ENCODE peak calls at places on chromosomes 7 and 10, in ten cellular contexts. Y is SJSA1, A is left lung, L is OCI-LY7, T is adrenal gland, O is endothelial cell of umbilical vein, K is uterus, D is cardiac muscle cell, Q is lower lobe of right lung, U is thyroid gland. H is an unnamed sample.

GRCh38 chr10:69801434-69802315 is at the start of gene COL13A1:
- DNase-seq in K (peak; percentile 29), L (no peak), A (peak; percentile 80), Y (peak; percentile 90), T (peak; percentile 24), D (peak; percentile 93), Q (peak; percentile 55), O (peak; percentile 62), U (peak; percentile 51), H (no peak)

GRCh38 chr10:351770-352318 is 216.6 kb downstream of the ZMYND11 start:
- DNase-seq in Y (no peak), K (no peak), L (no peak), D (no peak), U (no peak), O (no peak), Q (no peak), T (no peak), A (no peak), H (no peak)

GRCh38 chr10:86523348-86523747 is 1.8 kb upstream of the WAPL start:
- DNase-seq in A (no peak), D (peak; percentile 51), K (no peak), L (peak; percentile 35), O (no peak), Q (no peak), Y (no peak), U (peak; percentile 85), T (no peak), H (no peak)

GRCh38 chr10:110918269-110918632 is 729 bp downstream of the BBIP1 start:
- DNase-seq in K (peak; percentile 96), D (peak; percentile 98), L (no peak), O (peak; percentile 97), T (no peak), Y (peak; percentile 98), Q (peak; percentile 98), A (no peak), U (peak; percentile 98), H (peak; percentile 76)

GRCh38 chr7:110759069-110759468 is 331.9 kb upstream of the LRRN3 start:
- DNase-seq in Y (no peak), A (no peak), K (no peak), D (no peak), U (no peak), Q (no peak), T (no peak), L (no peak), O (no peak), H (no peak)

GRCh38 chr7:158976468-158976848 is 120.1 kb downstream of the DYNC2I1 start:
- DNase-seq in Y (no peak), L (no peak), Q (no peak), A (no peak), D (peak; percentile 33), K (no peak), O (no peak), U (no peak), T (no peak), H (no peak)

GRCh38 chr7:82235710-82236109 is 207.9 kb downstream of the CACNA2D1 start:
- DNase-seq in D (no peak), O (peak; percentile 45), Y (no peak), K (no peak), L (no peak), U (no peak), T (no peak), Q (no peak), A (no peak), H (no peak)

GRCh38 chr7:108294595-108294994 is 161.6 kb downstream of the NRCAM start:
- DNase-seq in Y (peak; percentile 48), T (no peak), U (no peak), Q (no peak), K (no peak), L (peak; percentile 78), D (no peak), O (peak; percentile 81), A (no peak), H (no peak)

DNA sequence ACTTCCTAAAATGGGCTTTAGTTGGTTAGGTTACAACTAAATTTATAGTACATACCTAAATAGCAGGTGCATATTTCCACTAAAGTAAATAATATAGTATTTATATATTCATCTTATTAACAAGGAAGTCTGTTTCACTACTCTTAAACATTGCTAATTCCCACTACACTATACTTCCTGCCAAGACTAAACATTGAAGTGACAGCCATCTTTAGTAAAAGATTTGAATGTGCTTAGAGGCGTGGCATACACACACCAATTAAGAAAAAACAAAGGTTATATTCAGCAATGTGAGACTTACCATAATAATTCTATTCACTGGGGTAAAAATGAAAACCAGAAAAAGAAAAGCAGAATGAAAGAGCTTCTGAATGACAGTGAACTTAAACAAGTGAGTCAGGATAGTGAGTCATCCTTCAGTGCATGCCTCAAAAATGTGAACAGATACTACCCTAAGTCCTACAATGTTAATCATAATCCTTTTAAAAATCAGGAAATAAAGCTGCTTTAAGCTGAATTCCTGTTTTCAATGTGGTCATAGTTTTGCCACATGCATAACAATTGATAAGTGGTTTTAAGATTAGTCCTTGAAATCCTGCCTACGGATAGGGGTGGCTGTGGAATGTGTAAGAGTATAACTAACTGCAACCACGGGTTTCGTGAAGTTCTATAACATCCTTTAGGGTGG is 59.4 kb downstream of the USP6NL start:
- DNase-seq in Y (no peak), K (no peak), L (no peak), O (peak; percentile 94), A (no peak), T (no peak), D (no peak), Q (no peak), U (no peak), H (no peak)
- H3K27ac ChIP-seq in Y (peak overlapping the region; percentile 56), K (no peak overlapping the region), L (peak overlapping the region; percentile 90), O (peak overlapping the region; percentile 59), A (peak overlapping the region; percentile 67), T (peak overlapping the region; percentile 21), D (no peak overlapping the region), Q (peak overlapping the region; percentile 25), U (no peak overlapping the region), H (no peak overlapping the region)

DNA sequence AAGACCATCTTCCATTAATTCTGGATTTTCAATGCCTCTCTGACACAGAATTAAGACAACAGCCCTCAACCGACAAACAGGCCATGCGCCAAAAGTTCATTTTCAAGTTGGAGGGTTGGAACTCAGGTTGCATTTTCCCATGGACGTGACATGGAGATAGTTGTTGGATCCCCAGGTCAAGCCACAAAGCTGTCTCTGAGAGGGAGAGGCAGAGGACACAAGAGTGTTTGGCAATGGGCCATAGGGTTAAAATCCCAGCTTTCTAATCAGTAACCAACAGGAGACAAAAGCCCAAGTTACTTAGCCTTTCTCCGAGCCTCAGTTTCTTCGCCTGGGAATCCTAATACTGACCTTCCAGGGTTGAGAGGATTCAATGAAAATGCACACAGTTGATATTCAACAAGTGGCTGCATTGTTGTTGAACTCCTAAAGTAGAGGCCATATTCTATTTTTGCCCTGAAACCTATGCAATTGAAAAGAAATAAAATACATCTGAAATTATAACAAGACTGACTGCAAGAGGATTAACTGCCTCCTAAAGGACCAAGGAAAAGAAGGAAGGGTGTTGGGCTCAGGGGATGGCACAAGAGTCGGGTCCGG is 44.3 kb downstream of the SORBS1 start:
- DNase-seq in Y (no peak), D (no peak), K (no peak), A (no peak), U (no peak), L (no peak), O (no peak), T (no peak), Q (no peak), H (no peak)
- H3K4me1 ChIP-seq in Y (no peaks in the 10 kb centered on the region), D (peaks cover 18% of the 10 kb centered on the region), K (peaks cover 10% of the 10 kb centered on the region), A (peaks cover 5% of the 10 kb centered on the region), U (no peaks in the 10 kb centered on the region), L (no peaks in the 10 kb centered on the region), O (peaks cover 52% of the 10 kb centered on the region), T (no peaks in the 10 kb centered on the region), Q (peaks cover 18% of the 10 kb centered on the region), H (no peaks in the 10 kb centered on the region)

GRCh38 chr10:60799971-60800370 is 21.7 kb downstream of the CDK1 start:
- DNase-seq in Q (no peak), A (no peak), U (no peak), Y (no peak), D (no peak), K (no peak), L (no peak), O (no peak), T (no peak), H (no peak)

GRCh38 chr10:60803433-60803832 is 25.2 kb downstream of the CDK1 start:
- DNase-seq in D (no peak), Y (no peak), T (no peak), U (no peak), K (no peak), Q (no peak), O (no peak), L (no peak), A (no peak), H (no peak)

GRCh38 chr10:60801538-60801937 is 23.3 kb downstream of the CDK1 start:
- DNase-seq in K (no peak), L (no peak), Y (no peak), U (no peak), Q (no peak), A (no peak), T (no peak), O (peak; percentile 22), D (no peak), H (no peak)

GRCh38 chr10:60798870-60799269 is 20.6 kb downstream of the CDK1 start:
- DNase-seq in U (no peak), O (no peak), Q (no peak), L (no peak), T (no peak), A (no peak), D (no peak), K (no peak), Y (no peak), H (no peak)

DNA sequence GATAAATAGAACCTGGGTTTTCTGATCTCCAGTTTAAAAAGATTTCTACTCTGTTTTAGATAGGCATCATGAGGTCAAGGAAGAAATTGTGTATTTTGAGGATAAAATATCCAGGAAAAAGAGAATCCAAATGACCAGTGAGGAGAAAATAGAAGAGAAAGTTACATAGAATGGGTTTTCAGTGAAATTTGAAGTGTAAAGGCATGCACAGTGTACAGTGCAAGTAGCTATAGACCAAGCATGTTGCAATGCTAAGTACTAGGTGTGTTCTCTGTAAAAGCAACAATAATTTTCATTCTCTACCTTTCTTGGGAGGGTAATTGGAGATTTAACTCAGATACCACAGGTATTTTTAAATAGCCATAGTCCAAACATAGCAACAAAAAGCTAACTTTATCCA is 22.6 kb downstream of the CDK1 start:
- DNase-seq in K (no peak), Q (no peak), U (no peak), D (no peak), Y (no peak), T (no peak), O (no peak), A (no peak), L (no peak), H (no peak)
- H3K27ac ChIP-seq in K (peak overlapping the region; percentile 5), Q (no peak overlapping the region), U (peak overlapping the region; percentile 21), D (no peak overlapping the region), Y (no peak overlapping the region), T (no peak overlapping the region), O (no peak overlapping the region), A (no peak overlapping the region), L (no peak overlapping the region), H (no peak overlapping the region)

DNA sequence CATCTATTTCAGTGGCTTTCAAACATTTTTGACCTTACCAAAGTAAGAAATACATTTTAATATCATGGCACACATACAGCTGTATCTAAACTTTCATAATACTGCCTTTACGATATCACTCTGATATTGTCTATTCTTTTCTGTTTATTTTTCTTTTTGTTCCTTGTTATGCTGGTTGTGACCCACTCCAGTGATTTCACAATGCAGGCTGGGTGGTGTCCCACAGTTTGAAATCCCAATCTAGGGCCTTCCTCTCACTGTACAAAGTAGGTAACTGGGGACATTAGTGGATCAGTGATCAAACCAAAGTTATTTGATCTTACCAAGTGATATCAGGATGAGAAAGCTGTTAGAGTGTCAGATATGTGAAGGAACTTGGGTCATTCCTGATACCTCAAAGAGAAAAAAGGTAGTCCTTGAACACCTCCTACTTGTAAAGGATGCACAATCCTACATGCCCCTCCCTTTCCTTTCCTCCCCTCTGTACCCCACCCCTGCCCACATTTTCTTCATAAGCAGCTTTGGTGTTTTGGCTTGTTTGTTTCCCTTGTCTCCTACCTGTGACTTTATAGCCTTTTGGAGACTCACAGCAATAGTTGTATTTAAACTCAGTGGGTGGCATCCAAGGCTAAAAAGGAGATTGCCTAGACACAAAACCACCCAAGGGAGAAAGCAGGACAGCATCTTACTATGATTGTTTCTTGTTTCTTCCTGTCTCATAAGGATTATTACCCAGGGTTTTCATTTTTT is 63.2 kb downstream of the EGFR start:
- DNase-seq in O (no peak), A (no peak), K (no peak), Y (no peak), U (no peak), D (no peak), L (no peak), Q (no peak), T (no peak), H (no peak)
- H3K4me1 ChIP-seq in O (peaks cover 11% of the 10 kb centered on the region), A (peaks cover 29% of the 10 kb centered on the region), K (no peaks in the 10 kb centered on the region), Y (peaks cover 67% of the 10 kb centered on the region), U (peaks cover 25% of the 10 kb centered on the region), D (no peaks in the 10 kb centered on the region), L (peaks cover 10% of the 10 kb centered on the region), Q (peaks cover 63% of the 10 kb centered on the region), T (peaks cover 33% of the 10 kb centered on the region), H (no peaks in the 10 kb centered on the region)